ENCODE peak calls at places on chromosomes 2 and 18, in ten cellular contexts. T is fibroblast of lung, E is DND-41, Z is endothelial cell of umbilical vein, P is hepatocyte, R is PC-9, V is neural progenitor cell, L is astrocyte, F is GM23248, N is PC-3. H is an unnamed sample.

GRCh38 chr2:10132043-10132575 is 9.6 kb downstream of the RRM2 start:
- DNase-seq in E (no peak), R (no peak), N (no peak), T (no peak), V (no peak), Z (no peak), L (no peak), F (no peak), P (no peak), H (no peak)

GRCh38 chr18:12408247-12408869 is 629 bp downstream of the PRELID3A start:
- DNase-seq in N (peak; percentile 23), T (peak; percentile 45), E (no peak), P (no peak), R (no peak), Z (peak; percentile 45), L (peak; percentile 42), F (peak; percentile 53), V (no peak), H (peak; percentile 41)

GRCh38 chr18:35005963-35006577 is 35.1 kb upstream of the MAPRE2 start:
- DNase-seq in F (peak; percentile 74), P (peak; percentile 70), L (peak; percentile 31), V (peak; percentile 67), R (peak; percentile 32), Z (peak; percentile 83), N (peak; percentile 65), E (peak; percentile 46), T (peak; percentile 55), H (peak; percentile 64)

GRCh38 chr18:3816601-3817363 is 366.8 kb downstream of the TGIF1 start:
- DNase-seq in N (peak; percentile 42), P (peak; percentile 65), Z (peak; percentile 64), E (no peak), R (peak; percentile 77), T (peak; percentile 95), F (peak; percentile 95), L (peak; percentile 97), V (no peak), H (peak; percentile 58)

GRCh38 chr2:118371500-118371899 is 283.2 kb downstream of the INSIG2 start:
- DNase-seq in N (peak; percentile 75), Z (no peak), T (peak; percentile 59), P (peak; percentile 69), R (no peak), E (no peak), V (peak; percentile 84), F (peak; percentile 82), L (peak; percentile 29), H (peak; percentile 9)

GRCh38 chr2:88307817-88308216 is 137.7 kb downstream of the THNSL2 start:
- DNase-seq in V (peak; percentile 24), R (no peak), N (peak; percentile 50), T (no peak), L (no peak), Z (no peak), F (peak; percentile 40), P (peak; percentile 29), E (peak; percentile 14), H (peak; percentile 33)

GRCh38 chr18:31203086-31203793 is 40.6 kb upstream of the DSC1 start:
- DNase-seq in N (no peak), P (no peak), E (no peak), Z (no peak), R (no peak), L (no peak), V (no peak), T (no peak), F (no peak), H (no peak)

GRCh38 chr2:27223416-27223815 is 6.2 kb downstream of the CAD start:
- DNase-seq in V (no peak), F (no peak), P (no peak), T (no peak), E (no peak), R (no peak), L (no peak), Z (no peak), N (no peak), H (no peak)

GRCh38 chr2:215002500-215002899 is 135.9 kb downstream of the ABCA12 start:
- DNase-seq in Z (peak; percentile 33), P (peak; percentile 81), N (peak; percentile 59), E (no peak), V (peak; percentile 74), T (peak; percentile 44), R (no peak), L (peak; percentile 28), F (peak; percentile 75), H (peak; percentile 64)

GRCh38 chr2:239239607-239240479 is 161.0 kb downstream of the HDAC4 start:
- DNase-seq in F (no peak), N (no peak), L (no peak), P (no peak), R (no peak), V (peak; percentile 44), T (no peak), Z (no peak), E (no peak), H (no peak)

GRCh38 chr2:62197609-62198236 is 1.8 kb downstream of the B3GNT2 start:
- DNase-seq in N (peak; percentile 52), V (peak; percentile 92), F (peak; percentile 55), E (no peak), P (peak; percentile 43), R (peak; percentile 48), T (no peak), Z (peak; percentile 22), L (no peak), H (no peak)

DNA sequence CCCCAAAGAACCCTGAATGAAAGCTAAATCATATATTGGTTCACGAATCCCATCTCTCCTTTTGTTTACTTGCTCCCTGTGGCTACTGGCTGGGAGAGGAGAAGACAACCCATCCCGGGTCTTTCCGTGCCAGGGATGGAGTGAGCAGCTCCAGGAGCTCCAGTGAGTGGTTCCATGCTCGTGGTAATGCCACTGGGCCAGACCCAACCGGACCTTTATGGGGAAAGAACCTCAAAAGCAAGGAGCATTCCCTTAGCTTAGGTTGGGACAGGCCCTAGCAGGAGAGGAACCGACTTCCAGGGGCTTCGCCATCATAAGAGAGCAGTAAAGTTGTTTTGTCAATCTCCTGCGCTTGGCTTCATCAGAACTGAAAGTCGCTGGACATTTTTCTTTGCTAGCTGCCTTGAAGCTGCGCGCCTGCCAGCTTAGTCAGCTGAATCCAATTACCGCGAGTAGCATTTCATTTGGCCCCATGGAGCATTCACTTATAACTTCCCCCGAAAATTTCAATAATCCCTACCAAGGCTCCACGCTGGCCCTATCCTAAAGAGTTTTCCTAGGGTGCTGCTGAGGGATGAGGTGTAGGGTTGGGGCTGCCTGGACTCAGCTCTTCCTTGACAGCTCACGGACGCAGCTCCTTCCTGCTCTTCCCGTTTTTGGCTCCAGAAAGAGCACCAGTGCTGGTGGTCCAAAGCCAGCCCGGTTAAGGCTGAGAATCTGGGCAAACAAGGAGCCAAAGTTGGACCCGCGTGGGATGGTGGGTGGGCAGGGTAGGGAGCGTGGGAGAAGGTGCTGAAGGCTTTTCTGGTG is 4.9 kb downstream of the HOXD3 start:
- DNase-seq in L (peak; percentile 88), E (no peak), Z (no peak), F (peak; percentile 89), R (no peak), T (peak; percentile 90), N (no peak), V (peak; percentile 35), P (no peak), H (peak; percentile 38)
- TF ChIP-seq EZH2 in L (no peak), E (no peak), Z (no peak), F (no peak), R (no peak), T (no peak), N (no peak), V (peak; percentile 74), P (no peak), H (no peak)

DNA sequence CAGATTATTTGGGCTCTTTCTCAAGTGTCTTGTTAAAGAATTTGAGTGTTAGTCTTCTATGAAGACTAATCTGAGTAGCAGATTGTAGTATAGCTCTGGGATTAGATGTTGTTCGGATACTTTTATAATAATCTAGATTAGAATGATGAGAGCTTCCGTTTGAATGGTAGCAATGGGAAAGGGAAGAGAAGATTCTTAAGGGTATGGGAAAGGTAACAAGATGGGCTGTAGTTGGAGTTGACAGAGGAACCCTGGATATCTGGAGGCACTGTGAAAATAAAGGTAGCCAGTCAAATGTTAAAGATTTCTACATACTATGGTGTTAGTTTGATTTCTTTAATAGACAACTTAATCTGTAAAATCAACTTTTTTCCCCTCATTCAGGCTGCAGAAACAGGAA is 4.7 kb downstream of the DDX1 start:
- DNase-seq in Z (no peak), R (no peak), F (no peak), L (no peak), V (no peak), P (no peak), N (no peak), E (no peak), T (no peak), H (no peak)
- H3K4me3 ChIP-seq in Z (no peak overlapping the region), R (no peak overlapping the region), F (no peak overlapping the region), L (no peak overlapping the region), V (no peak overlapping the region), P (no peak overlapping the region), N (no peak overlapping the region), E (no peak overlapping the region), T (no peak overlapping the region), H (no peak overlapping the region)

DNA sequence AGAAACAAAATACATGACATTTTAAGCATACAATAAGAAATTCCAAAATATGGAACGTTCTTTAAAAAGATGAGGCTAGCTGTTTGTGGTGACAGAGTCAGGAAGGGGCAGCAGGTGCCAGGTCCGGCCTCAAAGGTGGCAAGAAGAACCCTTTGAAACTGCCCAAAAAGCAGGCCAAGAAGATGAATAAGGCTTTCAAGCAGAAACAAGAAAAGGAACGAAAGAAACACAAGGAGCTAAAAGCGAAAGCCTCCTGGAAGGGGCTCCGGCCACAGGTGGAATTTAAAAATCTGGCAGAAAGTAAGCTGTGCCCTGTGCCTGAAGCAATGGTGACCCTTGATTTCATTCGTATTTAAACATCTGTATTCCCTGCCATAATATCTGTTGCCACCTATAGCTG is 5.5 kb downstream of the WDR33 start:
- DNase-seq in F (no peak), R (no peak), L (no peak), Z (no peak), P (no peak), V (no peak), E (no peak), T (no peak), N (no peak), H (no peak)
- H3K36me3 ChIP-seq in F (no peaks in the 10 kb centered on the region), R (peaks cover 7% of the 10 kb centered on the region), L (no peaks in the 10 kb centered on the region), Z (no peaks in the 10 kb centered on the region), P (no peaks in the 10 kb centered on the region), V (no peaks in the 10 kb centered on the region), E (peaks cover 23% of the 10 kb centered on the region), T (no peaks in the 10 kb centered on the region), N (no peaks in the 10 kb centered on the region), H (peaks cover 4% of the 10 kb centered on the region)

GRCh38 chr2:19878268-19879046 is 23.3 kb downstream of the TTC32 start:
- DNase-seq in P (no peak), T (no peak), E (no peak), F (no peak), Z (no peak), N (no peak), R (no peak), V (no peak), L (no peak), H (no peak)

GRCh38 chr2:19881221-19881620 is 20.6 kb downstream of the TTC32 start:
- DNase-seq in N (no peak), R (no peak), Z (no peak), L (no peak), V (no peak), T (no peak), F (no peak), E (no peak), P (no peak), H (no peak)

GRCh38 chr2:19876751-19877150 is 25.0 kb downstream of the TTC32 start:
- DNase-seq in L (peak; percentile 16), F (no peak), N (no peak), T (peak; percentile 27), Z (no peak), V (no peak), P (no peak), E (no peak), R (no peak), H (no peak)

GRCh38 chr2:19881866-19882265 is 19.9 kb downstream of the TTC32 start:
- DNase-seq in Z (no peak), F (no peak), L (no peak), N (no peak), E (no peak), P (no peak), R (no peak), V (no peak), T (no peak), H (no peak)

GRCh38 chr2:19879115-19879514 is 22.7 kb downstream of the TTC32 start:
- DNase-seq in T (no peak), R (no peak), F (peak; percentile 57), Z (no peak), V (no peak), N (no peak), E (no peak), L (no peak), P (no peak), H (no peak)
- TF ChIP-seq EZH2 in T (no peak), R (no peak), F (no peak), Z (no peak), V (no peak), N (no peak), E (no peak), L (no peak), P (no peak), H (no peak)